ENCODE peak calls at places on chromosomes 5 and 9, in nine cellular contexts. One of them, this sample, is unnamed.

GRCh38 chr9:4038182-4038723 is 261.6 kb downstream of the GLIS3 start:
- DNase-seq in psoas muscle: no peak
- DNase-seq in fibroblast of mammary gland: peak
- DNase-seq in GM12865: no peak
- DNase-seq in uterus: no peak
- DNase-seq in lung: no peak
- DNase-seq in fibroblast of lung: peak
- DNase-seq in mucosa of descending colon: no peak
- DNase-seq in foreskin fibroblast: peak
- DNase-seq in this sample: peak

GRCh38 chr5:89901983-89902382 is 507.6 kb downstream of the CETN3 start:
- DNase-seq in psoas muscle: peak
- DNase-seq in fibroblast of mammary gland: no peak
- DNase-seq in GM12865: no peak
- DNase-seq in uterus: peak
- DNase-seq in lung: no peak
- DNase-seq in fibroblast of lung: no peak
- DNase-seq in mucosa of descending colon: no peak
- DNase-seq in foreskin fibroblast: no peak
- DNase-seq in this sample: no peak

GRCh38 chr5:142248853-142249462 is 75.9 kb downstream of the SPRY4 start:
- DNase-seq in psoas muscle: peak
- DNase-seq in fibroblast of mammary gland: peak
- DNase-seq in GM12865: no peak
- DNase-seq in uterus: no peak
- DNase-seq in lung: peak
- DNase-seq in fibroblast of lung: peak
- DNase-seq in mucosa of descending colon: peak
- DNase-seq in foreskin fibroblast: peak
- DNase-seq in this sample: no peak

GRCh38 chr5:139636975-139637408 is 11.2 kb upstream of the CXXC5 start:
- DNase-seq in psoas muscle: no peak
- DNase-seq in fibroblast of mammary gland: peak
- DNase-seq in GM12865: peak
- DNase-seq in uterus: no peak
- DNase-seq in lung: no peak
- DNase-seq in fibroblast of lung: peak
- DNase-seq in mucosa of descending colon: no peak
- DNase-seq in foreskin fibroblast: peak
- DNase-seq in this sample: no peak

GRCh38 chr5:39566891-39567290 is 142.1 kb upstream of the DAB2 start:
- DNase-seq in psoas muscle: no peak
- DNase-seq in fibroblast of mammary gland: no peak
- DNase-seq in GM12865: no peak
- DNase-seq in uterus: no peak
- DNase-seq in lung: no peak
- DNase-seq in fibroblast of lung: no peak
- DNase-seq in mucosa of descending colon: no peak
- DNase-seq in foreskin fibroblast: no peak
- DNase-seq in this sample: peak

GRCh38 chr9:120767451-120767850 is 25.8 kb downstream of the FBXW2 start:
- DNase-seq in psoas muscle: no peak
- DNase-seq in fibroblast of mammary gland: peak
- DNase-seq in GM12865: no peak
- DNase-seq in uterus: no peak
- DNase-seq in lung: no peak
- DNase-seq in fibroblast of lung: no peak
- DNase-seq in mucosa of descending colon: no peak
- DNase-seq in foreskin fibroblast: peak
- DNase-seq in this sample: no peak

GRCh38 chr9:115964710-115965347 is 188.8 kb upstream of the PAPPA start:
- DNase-seq in psoas muscle: no peak
- DNase-seq in fibroblast of mammary gland: peak
- DNase-seq in GM12865: no peak
- DNase-seq in uterus: no peak
- DNase-seq in lung: no peak
- DNase-seq in fibroblast of lung: no peak
- DNase-seq in mucosa of descending colon: no peak
- DNase-seq in foreskin fibroblast: no peak
- DNase-seq in this sample: no peak

GRCh38 chr5:41508186-41508585 is 2.2 kb downstream of the PLCXD3 start:
- DNase-seq in psoas muscle: no peak
- DNase-seq in fibroblast of mammary gland: peak
- DNase-seq in GM12865: no peak
- DNase-seq in uterus: no peak
- DNase-seq in lung: no peak
- DNase-seq in fibroblast of lung: peak
- DNase-seq in mucosa of descending colon: no peak
- DNase-seq in foreskin fibroblast: no peak
- DNase-seq in this sample: no peak

GRCh38 chr9:115891929-115892328 is 261.7 kb upstream of the PAPPA start:
- DNase-seq in psoas muscle: no peak
- DNase-seq in fibroblast of mammary gland: peak
- DNase-seq in GM12865: no peak
- DNase-seq in uterus: no peak
- DNase-seq in lung: no peak
- DNase-seq in fibroblast of lung: peak
- DNase-seq in mucosa of descending colon: no peak
- DNase-seq in foreskin fibroblast: peak
- DNase-seq in this sample: peak

GRCh38 chr9:15416880-15417279 is 5.8 kb upstream of the SNAPC3 start:
- DNase-seq in psoas muscle: no peak
- DNase-seq in fibroblast of mammary gland: peak
- DNase-seq in GM12865: peak
- DNase-seq in uterus: peak
- DNase-seq in lung: no peak
- DNase-seq in fibroblast of lung: peak
- DNase-seq in mucosa of descending colon: no peak
- DNase-seq in foreskin fibroblast: peak
- DNase-seq in this sample: peak

GRCh38 chr5:153831976-153832375 is 206.7 kb downstream of the FAM114A2 start:
- DNase-seq in psoas muscle: no peak
- DNase-seq in fibroblast of mammary gland: peak
- DNase-seq in GM12865: peak
- DNase-seq in uterus: no peak
- DNase-seq in lung: no peak
- DNase-seq in fibroblast of lung: peak
- DNase-seq in mucosa of descending colon: no peak
- DNase-seq in foreskin fibroblast: peak
- DNase-seq in this sample: peak

GRCh38 chr5:78603636-78604175 is 44.9 kb downstream of the LHFPL2 start:
- DNase-seq in psoas muscle: no peak
- DNase-seq in fibroblast of mammary gland: peak
- DNase-seq in GM12865: no peak
- DNase-seq in uterus: no peak
- DNase-seq in lung: no peak
- DNase-seq in fibroblast of lung: no peak
- DNase-seq in mucosa of descending colon: no peak
- DNase-seq in foreskin fibroblast: peak
- DNase-seq in this sample: no peak

GRCh38 chr9:18359335-18359734 is 114.6 kb upstream of the ADAMTSL1 start:
- DNase-seq in psoas muscle: no peak
- DNase-seq in fibroblast of mammary gland: peak
- DNase-seq in GM12865: no peak
- DNase-seq in uterus: no peak
- DNase-seq in lung: no peak
- DNase-seq in fibroblast of lung: peak
- DNase-seq in mucosa of descending colon: no peak
- DNase-seq in foreskin fibroblast: peak
- DNase-seq in this sample: peak

GRCh38 chr9:113558632-113559502 is 95.3 kb downstream of the RGS3 start:
- DNase-seq in psoas muscle: peak
- DNase-seq in fibroblast of mammary gland: peak
- DNase-seq in GM12865: no peak
- DNase-seq in uterus: peak
- DNase-seq in lung: peak
- DNase-seq in fibroblast of lung: peak
- DNase-seq in mucosa of descending colon: peak
- DNase-seq in foreskin fibroblast: peak
- DNase-seq in this sample: peak

GRCh38 chr5:141636106-141636412 is 590 bp downstream of the HDAC3 start:
- DNase-seq in psoas muscle: no peak
- DNase-seq in fibroblast of mammary gland: no peak
- DNase-seq in GM12865: no peak
- DNase-seq in uterus: no peak
- DNase-seq in lung: no peak
- DNase-seq in fibroblast of lung: no peak
- DNase-seq in mucosa of descending colon: no peak
- DNase-seq in foreskin fibroblast: no peak
- DNase-seq in this sample: no peak

GRCh38 chr9:4793412-4794005 is 765 bp downstream of the RCL1 start:
- DNase-seq in psoas muscle: no peak
- DNase-seq in fibroblast of mammary gland: no peak
- DNase-seq in GM12865: no peak
- DNase-seq in uterus: no peak
- DNase-seq in lung: no peak
- DNase-seq in fibroblast of lung: no peak
- DNase-seq in mucosa of descending colon: no peak
- DNase-seq in foreskin fibroblast: no peak
- DNase-seq in this sample: peak

GRCh38 chr5:66769839-66770617 is 173.8 kb downstream of the MAST4 start:
- DNase-seq in psoas muscle: no peak
- DNase-seq in fibroblast of mammary gland: peak
- DNase-seq in GM12865: peak
- DNase-seq in uterus: no peak
- DNase-seq in lung: no peak
- DNase-seq in fibroblast of lung: peak
- DNase-seq in mucosa of descending colon: no peak
- DNase-seq in foreskin fibroblast: peak
- DNase-seq in this sample: peak

GRCh38 chr5:114055810-114056476 is 305.9 kb upstream of the KCNN2 start:
- DNase-seq in psoas muscle: peak
- DNase-seq in fibroblast of mammary gland: no peak
- DNase-seq in GM12865: no peak
- DNase-seq in uterus: peak
- DNase-seq in lung: no peak
- DNase-seq in fibroblast of lung: peak
- DNase-seq in mucosa of descending colon: no peak
- DNase-seq in foreskin fibroblast: peak
- DNase-seq in this sample: no peak

GRCh38 chr9:16192403-16193017 is 639.7 kb downstream of the CCDC171 start:
- DNase-seq in psoas muscle: no peak
- DNase-seq in fibroblast of mammary gland: peak
- DNase-seq in GM12865: no peak
- DNase-seq in uterus: no peak
- DNase-seq in lung: no peak
- DNase-seq in fibroblast of lung: peak
- DNase-seq in mucosa of descending colon: no peak
- DNase-seq in foreskin fibroblast: peak
- DNase-seq in this sample: peak

DNA sequence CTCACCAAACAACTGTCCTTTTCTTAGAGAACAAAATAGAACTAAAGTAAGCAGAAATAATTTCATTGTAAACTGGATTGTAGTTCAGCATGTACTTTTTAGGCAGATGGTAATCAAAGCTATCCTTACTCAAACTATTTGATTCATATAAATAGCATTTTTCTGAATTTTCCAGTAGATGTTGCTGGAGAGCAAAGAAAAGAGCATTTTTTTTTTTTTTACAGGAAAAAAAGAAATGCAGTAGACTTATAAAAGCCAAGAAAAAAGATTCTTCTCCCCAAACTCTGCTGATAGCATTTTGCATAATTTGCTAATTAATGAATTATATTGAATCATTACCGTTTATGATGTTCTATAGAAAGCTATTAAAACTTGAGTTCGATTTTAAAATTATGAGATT is 715.3 kb upstream of the WWC1 start:
- DNase-seq in psoas muscle: no peak
- DNase-seq in fibroblast of mammary gland: peak
- DNase-seq in GM12865: no peak
- DNase-seq in uterus: no peak
- DNase-seq in lung: no peak
- DNase-seq in fibroblast of lung: no peak
- DNase-seq in mucosa of descending colon: no peak
- DNase-seq in foreskin fibroblast: no peak
- DNase-seq in this sample: no peak
- H3K4me3 ChIP-seq in psoas muscle: no peak
- H3K4me3 ChIP-seq in fibroblast of mammary gland: no peak
- H3K4me3 ChIP-seq in GM12865: no peak
- H3K4me3 ChIP-seq in uterus: no peak
- H3K4me3 ChIP-seq in lung: no peak
- H3K4me3 ChIP-seq in fibroblast of lung: no peak
- H3K4me3 ChIP-seq in mucosa of descending colon: no peak
- H3K4me3 ChIP-seq in foreskin fibroblast: no peak
- H3K4me3 ChIP-seq in this sample: no peak

DNA sequence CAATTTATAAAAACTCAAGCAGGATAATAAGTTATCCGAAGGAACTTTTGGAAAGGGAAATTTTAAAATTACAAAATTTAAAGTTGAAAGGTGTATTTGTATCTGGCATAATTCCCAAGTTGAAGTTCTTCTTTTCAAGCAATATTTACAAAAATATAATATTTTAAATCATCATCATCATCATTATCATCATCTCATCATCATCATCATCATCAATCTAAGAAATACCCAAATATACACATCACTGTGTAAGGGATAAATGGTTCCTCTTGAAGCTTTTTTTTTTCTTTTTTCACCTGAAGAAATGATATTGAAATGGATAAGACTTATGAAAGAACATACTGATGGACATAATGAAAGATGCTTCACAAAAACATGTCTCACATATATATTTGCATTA is 254.9 kb upstream of the ARRDC3 start:
- DNase-seq in psoas muscle: no peak
- DNase-seq in fibroblast of mammary gland: no peak
- DNase-seq in GM12865: no peak
- DNase-seq in uterus: no peak
- DNase-seq in lung: no peak
- DNase-seq in fibroblast of lung: no peak
- DNase-seq in mucosa of descending colon: no peak
- DNase-seq in foreskin fibroblast: no peak
- DNase-seq in this sample: no peak
- TF ChIP-seq CTCF in psoas muscle: no peak
- TF ChIP-seq CTCF in fibroblast of mammary gland: no peak
- TF ChIP-seq CTCF in GM12865: no peak
- TF ChIP-seq CTCF in uterus: no peak
- TF ChIP-seq CTCF in lung: no peak
- TF ChIP-seq CTCF in fibroblast of lung: no peak
- TF ChIP-seq CTCF in mucosa of descending colon: no peak
- TF ChIP-seq CTCF in foreskin fibroblast: no peak
- TF ChIP-seq CTCF in this sample: no peak

GRCh38 chr5:42989198-42989597 is 50.9 kb downstream of the ANXA2R start:
- DNase-seq in psoas muscle: no peak
- DNase-seq in fibroblast of mammary gland: no peak
- DNase-seq in GM12865: no peak
- DNase-seq in uterus: no peak
- DNase-seq in lung: no peak
- DNase-seq in fibroblast of lung: no peak
- DNase-seq in mucosa of descending colon: no peak
- DNase-seq in foreskin fibroblast: no peak
- DNase-seq in this sample: no peak
- H3K4me3 ChIP-seq in psoas muscle: no peak
- H3K4me3 ChIP-seq in fibroblast of mammary gland: no peak
- H3K4me3 ChIP-seq in GM12865: no peak
- H3K4me3 ChIP-seq in uterus: no peak
- H3K4me3 ChIP-seq in lung: no peak
- H3K4me3 ChIP-seq in fibroblast of lung: no peak
- H3K4me3 ChIP-seq in mucosa of descending colon: no peak
- H3K4me3 ChIP-seq in foreskin fibroblast: no peak
- H3K4me3 ChIP-seq in this sample: peak

DNA sequence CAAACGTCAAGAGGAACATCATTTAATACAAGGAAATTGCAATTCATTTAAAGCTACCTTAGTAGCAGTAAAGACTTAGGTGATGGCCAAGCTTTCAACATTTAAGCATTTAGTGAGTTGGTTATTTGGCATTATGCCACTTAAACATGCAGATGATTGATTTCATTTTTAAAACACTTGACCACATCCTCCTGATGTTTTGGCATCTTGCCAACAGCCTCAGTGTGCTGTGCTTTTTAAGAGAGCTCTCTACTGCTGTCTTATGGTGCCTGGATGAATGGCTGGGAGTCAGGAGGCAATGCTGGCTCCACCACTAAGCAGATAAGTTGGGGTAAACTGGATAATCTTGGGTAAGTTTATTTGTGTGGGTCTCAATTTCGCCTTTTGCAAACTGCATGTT is 364.5 kb downstream of the MAN2A1 start:
- DNase-seq in psoas muscle: no peak
- DNase-seq in fibroblast of mammary gland: peak
- DNase-seq in GM12865: peak
- DNase-seq in uterus: no peak
- DNase-seq in lung: no peak
- DNase-seq in fibroblast of lung: peak
- DNase-seq in mucosa of descending colon: no peak
- DNase-seq in foreskin fibroblast: peak
- DNase-seq in this sample: peak
- TF ChIP-seq CTCF in psoas muscle: no peak
- TF ChIP-seq CTCF in fibroblast of mammary gland: peak
- TF ChIP-seq CTCF in GM12865: peak
- TF ChIP-seq CTCF in uterus: no peak
- TF ChIP-seq CTCF in lung: no peak
- TF ChIP-seq CTCF in fibroblast of lung: no peak
- TF ChIP-seq CTCF in mucosa of descending colon: no peak
- TF ChIP-seq CTCF in foreskin fibroblast: peak
- TF ChIP-seq CTCF in this sample: peak

This sample was measured in fibroblast of pulmonary artery.